ENCODE peak calls at places on chromosomes 5 and 9, in ten cellular contexts. H, L, B, K, Q, Z, G, J, A and D are unnamed samples.

GRCh38 chr5:53362521-53362941 is 117.9 kb upstream of the FST start:
- DNase-seq in H (no peak), L (no peak), B (no peak), K (no peak), Q (peak), Z (no peak), G (peak), J (no peak), A (no peak), D (peak)

GRCh38 chr5:172778223-172778814 is 7.3 kb upstream of the DUSP1 start:
- DNase-seq in H (peak), L (no peak), B (no peak), K (peak), Q (peak), Z (no peak), G (peak), J (no peak), A (no peak), D (peak)

GRCh38 chr5:26205146-26205545 is 833.2 kb downstream of the CDH9 start:
- DNase-seq in H (no peak), L (no peak), B (no peak), K (no peak), Q (no peak), Z (no peak), G (no peak), J (no peak), A (no peak), D (no peak)

GRCh38 chr9:91903126-91903911 is 46.7 kb downstream of the ROR2 start:
- DNase-seq in H (no peak), L (no peak), B (no peak), K (peak), Q (no peak), Z (no peak), G (no peak), J (no peak), A (no peak), D (no peak)

GRCh38 chr9:121671612-121672155 is 20.2 kb downstream of the DAB2IP start:
- DNase-seq in H (no peak), L (no peak), B (no peak), K (no peak), Q (peak), Z (no peak), G (no peak), J (no peak), A (no peak), D (no peak)

GRCh38 chr5:178797101-178797521 is 62.6 kb upstream of the ZNF354B start:
- DNase-seq in H (no peak), L (no peak), B (no peak), K (no peak), Q (no peak), Z (no peak), G (no peak), J (no peak), A (no peak), D (no peak)

GRCh38 chr5:131109540-131110255 is 55.4 kb downstream of the HINT1 start:
- DNase-seq in H (no peak), L (no peak), B (peak), K (no peak), Q (peak), Z (no peak), G (peak), J (no peak), A (no peak), D (no peak)

GRCh38 chr9:88645869-88646204 is 110.9 kb downstream of the NXNL2 start:
- DNase-seq in H (no peak), L (no peak), B (no peak), K (no peak), Q (no peak), Z (no peak), G (no peak), J (no peak), A (no peak), D (no peak)

GRCh38 chr5:80242849-80243248 is 13.0 kb downstream of the SERINC5 start:
- DNase-seq in H (no peak), L (no peak), B (no peak), K (no peak), Q (no peak), Z (no peak), G (no peak), J (no peak), A (no peak), D (no peak)

GRCh38 chr9:92489209-92489608 is 6.9 kb upstream of the ASPN start:
- DNase-seq in H (no peak), L (no peak), B (no peak), K (no peak), Q (peak), Z (no peak), G (peak), J (no peak), A (no peak), D (peak)

GRCh38 chr5:43174586-43174985 is 17.4 kb upstream of the NIM1K start:
- DNase-seq in H (no peak), L (no peak), B (no peak), K (no peak), Q (no peak), Z (no peak), G (peak), J (no peak), A (no peak), D (no peak)

DNA sequence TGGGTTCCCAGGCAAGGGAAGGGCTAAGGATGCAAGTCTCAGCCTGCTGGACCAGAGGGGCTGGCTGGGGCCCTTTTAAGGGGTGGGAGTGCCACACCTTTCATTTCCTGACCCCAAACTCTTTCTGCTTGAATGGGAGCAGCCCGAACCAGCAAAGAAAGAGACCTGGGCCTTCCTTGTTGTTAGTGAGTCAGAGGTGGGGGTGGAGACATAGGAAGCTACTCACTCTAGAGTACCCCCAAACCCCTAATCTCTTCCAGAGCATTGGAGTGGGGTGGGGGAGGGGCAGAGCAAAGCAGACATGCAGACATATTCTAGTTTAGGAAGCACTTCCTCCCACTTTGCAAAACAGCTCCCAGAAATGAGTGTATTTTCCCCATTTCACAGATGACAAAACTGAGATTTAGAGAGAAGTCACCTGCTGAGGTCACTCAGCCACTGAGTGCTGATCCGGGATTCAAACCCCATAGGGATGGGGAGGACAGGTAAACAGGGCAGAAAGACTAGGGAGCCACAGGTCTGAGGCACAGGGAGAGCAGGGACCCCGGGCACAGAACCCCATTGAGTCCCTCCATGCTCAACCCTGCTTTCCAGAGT is 6.0 kb upstream of the AQP3 start:
- DNase-seq in H (no peak), L (no peak), B (no peak), K (no peak), Q (no peak), Z (no peak), G (no peak), J (no peak), A (no peak), D (no peak)
- H3K4me3 ChIP-seq in H (no peak), L (no peak), B (no peak), K (no peak), Q (no peak), Z (no peak), G (no peak), J (no peak), A (no peak), D (no peak)

GRCh38 chr5:123937230-123937629 is 425.3 kb downstream of the CSNK1G3 start:
- DNase-seq in H (no peak), L (no peak), B (peak), K (peak), Q (peak), Z (no peak), G (peak), J (no peak), A (no peak), D (peak)
- H3K4me3 ChIP-seq in H (no peak), L (no peak), B (no peak), K (no peak), Q (no peak), Z (no peak), G (no peak), J (no peak), A (no peak), D (no peak)

GRCh38 chr9:113221003-113221799 is at the start of the genes FKBP15 and SLC31A1:
- DNase-seq in H (peak), L (peak), B (peak), K (peak), Q (peak), Z (peak), G (peak), J (peak), A (peak), D (peak)

GRCh38 chr9:113219972-113220371 is 1.1 kb downstream of the FKBP15 start:
- DNase-seq in H (no peak), L (no peak), B (no peak), K (no peak), Q (peak), Z (no peak), G (peak), J (no peak), A (no peak), D (no peak)

GRCh38 chr9:113220467-113221002 is 542 bp downstream of the FKBP15 start:
- DNase-seq in H (no peak), L (no peak), B (no peak), K (no peak), Q (no peak), Z (no peak), G (peak), J (no peak), A (no peak), D (no peak)

GRCh38 chr9:113221800-113222481 is 597 bp downstream of the SLC31A1 start:
- DNase-seq in H (no peak), L (no peak), B (peak), K (no peak), Q (no peak), Z (no peak), G (peak), J (no peak), A (no peak), D (no peak)

GRCh38 chr9:113219186-113219936 is 1.7 kb downstream of the FKBP15 start:
- DNase-seq in H (no peak), L (no peak), B (no peak), K (no peak), Q (no peak), Z (no peak), G (no peak), J (no peak), A (no peak), D (no peak)
- H3K4me3 ChIP-seq in H (no peak), L (no peak), B (peak), K (peak), Q (no peak), Z (peak), G (no peak), J (peak), A (no peak), D (no peak)

GRCh38 chr9:96383165-96383939 is at the start of gene SLC35D2:
- DNase-seq in H (peak), L (no peak), B (no peak), K (peak), Q (peak), Z (peak), G (peak), J (peak), A (peak), D (peak)

GRCh38 chr9:96379461-96379860 is 4.0 kb downstream of the SLC35D2 start:
- DNase-seq in H (no peak), L (no peak), B (no peak), K (no peak), Q (peak), Z (no peak), G (no peak), J (no peak), A (no peak), D (no peak)

GRCh38 chr9:96382175-96382574 is 1.3 kb downstream of the SLC35D2 start:
- DNase-seq in H (no peak), L (no peak), B (no peak), K (no peak), Q (peak), Z (no peak), G (peak), J (no peak), A (no peak), D (peak)

GRCh38 chr9:96381696-96382095 is 1.8 kb downstream of the SLC35D2 start:
- DNase-seq in H (no peak), L (no peak), B (no peak), K (peak), Q (no peak), Z (no peak), G (no peak), J (no peak), A (no peak), D (no peak)

DNA sequence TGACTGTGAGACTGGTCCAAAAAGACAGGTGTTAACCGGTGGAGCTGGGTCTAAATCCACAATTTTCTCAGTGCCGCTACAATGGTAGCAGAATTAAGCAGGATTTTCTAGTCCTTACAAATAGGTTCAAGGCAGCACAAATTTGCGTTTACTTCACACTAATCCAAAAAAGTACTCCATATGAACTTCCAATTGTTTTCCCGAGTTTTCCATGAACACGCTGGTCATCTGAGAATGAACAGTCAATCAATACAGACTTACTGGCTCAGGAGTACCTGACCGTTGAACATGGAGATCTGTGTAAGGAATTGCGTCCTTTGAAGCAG is 709 bp downstream of the SLC35D2 start:
- DNase-seq in H (no peak), L (no peak), B (no peak), K (no peak), Q (no peak), Z (no peak), G (peak), J (no peak), A (no peak), D (no peak)
- H3K4me3 ChIP-seq in H (peak), L (peak), B (no peak), K (peak), Q (peak), Z (peak), G (peak), J (peak), A (peak), D (peak)